ENCODE peak calls at places on chromosomes 6 and 20, in eight cellular contexts. C, Q, B, E, O, W, H and X are unnamed samples.
A peak's percentile ranks its signal among the peaks of the same experiment; 100 is the strongest.

GRCh38 chr6:170116643-170117042 is 174.2 kb downstream of the DLL1 start:
- DNase-seq in C (no peak), Q (peak; percentile 13), B (no peak), E (no peak), O (no peak), W (no peak), H (no peak), X (no peak)

GRCh38 chr6:142822882-142823578 is 121.9 kb downstream of the HIVEP2 start:
- DNase-seq in C (peak; percentile 51), Q (peak; percentile 26), B (no peak), E (no peak), O (no peak), W (no peak), H (no peak), X (no peak)

GRCh38 chr20:32559753-32560380 is 25.3 kb downstream of the NOL4L start:
- DNase-seq in C (no peak), Q (peak; percentile 84), B (no peak), E (no peak), O (no peak), W (no peak), H (no peak), X (no peak)

GRCh38 chr20:35240083-35240913 is 13.8 kb downstream of the MMP24 start:
- DNase-seq in C (no peak), Q (no peak), B (no peak), E (no peak), O (no peak), W (no peak), H (no peak), X (no peak)

GRCh38 chr6:52846002-52846401 is 5.4 kb upstream of the GSTA5 start:
- DNase-seq in C (no peak), Q (no peak), B (no peak), E (no peak), O (no peak), W (no peak), H (no peak), X (no peak)

GRCh38 chr20:32302507-32302872 is 25.0 kb downstream of the KIF3B start:
- DNase-seq in C (no peak), Q (no peak), B (no peak), E (no peak), O (no peak), W (no peak), H (no peak), X (no peak)

GRCh38 chr6:47134476-47135189 is 92.5 kb upstream of the ADGRF1 start:
- DNase-seq in C (no peak), Q (no peak), B (no peak), E (peak; percentile 92), O (peak; percentile 95), W (no peak), H (no peak), X (no peak)

GRCh38 chr6:158607411-158608170 is 37.0 kb downstream of the DYNLT1 start:
- DNase-seq in C (no peak), Q (no peak), B (no peak), E (peak; percentile 11), O (no peak), W (no peak), H (no peak), X (no peak)

GRCh38 chr6:148866657-148867268 is 119.9 kb downstream of the UST start:
- DNase-seq in C (no peak), Q (no peak), B (peak; percentile 4), E (no peak), O (no peak), W (no peak), H (no peak), X (no peak)

GRCh38 chr6:168597471-168597875 is 156.5 kb downstream of the SMOC2 start:
- DNase-seq in C (no peak), Q (peak; percentile 10), B (no peak), E (no peak), O (peak; percentile 88), W (no peak), H (no peak), X (no peak)

GRCh38 chr20:55882286-55882685 is 123.0 kb downstream of the CBLN4 start:
- DNase-seq in C (no peak), Q (no peak), B (no peak), E (no peak), O (no peak), W (no peak), H (no peak), X (no peak)

GRCh38 chr6:23031986-23032385 is 462.6 kb downstream of the HDGFL1 start:
- DNase-seq in C (no peak), Q (no peak), B (no peak), E (no peak), O (no peak), W (no peak), H (no peak), X (no peak)

GRCh38 chr6:54195637-54196036 is 84.4 kb downstream of the MLIP start:
- DNase-seq in C (no peak), Q (no peak), B (no peak), E (no peak), O (no peak), W (no peak), H (no peak), X (no peak)

GRCh38 chr6:165976705-165977104 is 190.9 kb downstream of the TBXT start:
- DNase-seq in C (no peak), Q (no peak), B (no peak), E (no peak), O (no peak), W (no peak), H (no peak), X (no peak)

GRCh38 chr6:46042355-46042999 is 26.8 kb upstream of the CLIC5 start:
- DNase-seq in C (no peak), Q (peak; percentile 27), B (peak; percentile 30), E (peak; percentile 50), O (peak; percentile 79), W (no peak), H (no peak), X (no peak)

GRCh38 chr6:40946738-40947301 is 92.2 kb downstream of the UNC5CL start:
- DNase-seq in C (no peak), Q (no peak), B (no peak), E (no peak), O (no peak), W (no peak), H (no peak), X (no peak)

DNA sequence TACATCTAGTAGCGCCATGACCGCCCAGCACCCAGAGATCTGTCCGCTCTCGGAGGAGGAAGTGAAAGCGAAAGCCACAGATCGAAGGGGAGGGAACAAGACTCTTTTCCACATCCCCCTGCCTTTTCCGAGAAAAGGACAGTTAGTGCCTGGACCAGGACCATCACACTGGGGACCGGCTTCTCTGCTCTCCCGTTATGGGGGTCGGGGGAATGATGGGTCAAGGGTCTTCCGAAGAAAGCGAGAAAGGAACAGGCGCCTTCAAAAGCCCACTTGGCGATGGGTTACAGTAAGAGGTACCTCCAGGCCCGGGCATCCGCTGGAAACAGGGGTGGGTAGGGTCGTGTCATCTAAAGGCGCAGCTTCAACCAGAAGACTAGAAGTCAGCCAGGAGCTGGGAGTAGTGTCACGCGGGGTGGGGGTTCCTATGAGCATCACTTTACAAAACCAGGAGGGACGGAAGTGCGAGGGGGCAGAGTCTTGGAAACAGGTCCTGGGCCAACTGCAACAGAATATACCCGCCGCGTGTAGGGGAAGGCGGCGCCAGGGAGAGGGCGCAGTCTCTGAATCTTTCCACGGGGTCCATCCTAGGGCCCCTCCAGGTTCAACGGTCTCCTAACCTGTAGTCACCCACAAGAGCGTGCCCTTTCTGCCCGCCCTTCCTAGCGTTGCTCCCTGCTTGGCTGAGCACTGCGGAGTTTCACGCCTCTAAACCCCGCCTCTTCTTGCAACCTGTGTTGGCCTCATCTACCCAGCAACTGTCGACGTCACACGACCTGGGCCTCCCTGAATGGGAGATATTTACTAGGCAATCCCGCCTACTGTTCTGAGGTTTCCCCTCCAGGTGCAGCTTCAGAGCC is at the start of gene PSMB8:
- DNase-seq in C (peak; percentile 97), Q (peak; percentile 99), B (peak; percentile 98), E (peak; percentile 93), O (peak; percentile 100), W (peak; percentile 96), H (peak; percentile 98), X (peak; percentile 98)
- H3K27ac ChIP-seq in C (peak within 1 kb of the TSS; percentile 74), Q (peak within 1 kb of the TSS; percentile 89), B (peak within 1 kb of the TSS; percentile 88), E (peak within 1 kb of the TSS; percentile 79), O (peak within 1 kb of the TSS; percentile 96), W (peak within 1 kb of the TSS; percentile 96), H (no peak within 1 kb of the TSS), X (peak within 1 kb of the TSS; percentile 99)

GRCh38 chr20:297098-297924 is at the start of gene ZCCHC3:
- DNase-seq in C (peak; percentile 95), Q (peak; percentile 87), B (peak; percentile 95), E (peak; percentile 74), O (peak; percentile 78), W (peak; percentile 73), H (peak; percentile 92), X (peak; percentile 83)
- H3K27ac ChIP-seq in C (peak within 1 kb of the TSS; percentile 96), Q (peak within 1 kb of the TSS; percentile 100), B (peak within 1 kb of the TSS; percentile 70), E (peak within 1 kb of the TSS; percentile 93), O (peak within 1 kb of the TSS; percentile 96), W (peak within 1 kb of the TSS; percentile 85), H (peak within 1 kb of the TSS; percentile 88), X (peak within 1 kb of the TSS; percentile 85)

GRCh38 chr6:116511424-116512131 is at the start of gene CALHM5:
- DNase-seq in C (peak; percentile 59), Q (peak; percentile 66), B (no peak), E (peak; percentile 93), O (peak; percentile 30), W (no peak), H (peak; percentile 65), X (no peak)

GRCh38 chr6:116512709-116513108 is 1.3 kb downstream of the CALHM5 start:
- DNase-seq in C (no peak), Q (no peak), B (no peak), E (no peak), O (no peak), W (no peak), H (no peak), X (no peak)

GRCh38 chr6:116512155-116512559 is 718 bp downstream of the CALHM5 start:
- DNase-seq in C (no peak), Q (no peak), B (no peak), E (peak; percentile 21), O (no peak), W (no peak), H (no peak), X (no peak)

GRCh38 chr6:116514103-116514502 is 2.7 kb downstream of the CALHM5 start:
- DNase-seq in C (no peak), Q (no peak), B (no peak), E (no peak), O (no peak), W (no peak), H (no peak), X (no peak)

GRCh38 chr6:116513224-116513875 is 1.9 kb downstream of the CALHM5 start:
- DNase-seq in C (no peak), Q (no peak), B (no peak), E (no peak), O (no peak), W (no peak), H (no peak), X (no peak)
- H3K27ac ChIP-seq in C (no peak overlapping the region), Q (no peak overlapping the region), B (no peak overlapping the region), E (no peak overlapping the region), O (no peak overlapping the region), W (no peak overlapping the region), H (no peak overlapping the region), X (no peak overlapping the region)

DNA sequence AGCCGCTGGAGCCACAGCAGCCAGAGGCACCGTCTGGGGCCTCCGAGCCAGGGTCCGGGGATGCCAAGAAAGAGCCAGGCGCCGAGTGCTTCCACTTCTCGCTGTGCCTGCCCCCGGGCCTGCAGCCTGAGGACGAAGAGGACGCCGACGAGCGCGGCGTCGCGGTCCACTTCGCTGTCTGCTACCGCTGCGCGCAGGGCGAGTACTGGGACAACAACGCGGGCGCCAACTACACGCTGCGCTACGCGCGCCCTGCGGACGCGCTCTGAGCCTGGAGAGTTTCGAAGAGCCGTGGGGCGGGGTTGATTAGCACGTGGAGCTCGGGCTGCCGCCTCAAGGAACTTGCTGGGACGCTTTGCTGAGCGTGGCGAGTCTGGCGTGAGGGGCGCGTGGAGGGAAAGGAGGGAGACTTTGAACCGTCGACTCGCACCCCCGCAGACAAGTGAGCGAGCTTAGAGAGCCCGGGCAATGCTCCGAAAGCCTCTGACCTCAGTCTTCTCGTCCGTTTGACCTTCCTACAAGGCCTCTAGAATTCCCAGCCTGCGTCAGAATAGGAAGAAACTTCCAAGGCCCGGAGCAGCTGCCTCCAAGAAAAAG is 1.3 kb downstream of the PPP1R3G start:
- DNase-seq in C (peak; percentile 61), Q (peak; percentile 43), B (no peak), E (no peak), O (no peak), W (no peak), H (peak; percentile 59), X (no peak)
- H3K27ac ChIP-seq in C (no peak overlapping the region), Q (peak overlapping the region; percentile 70), B (no peak overlapping the region), E (no peak overlapping the region), O (no peak overlapping the region), W (no peak overlapping the region), H (no peak overlapping the region), X (no peak overlapping the region)